ENCODE peak calls at places on chromosomes 3 and 15, in four cellular contexts. B, X, Z and U are unnamed samples.
A peak's percentile ranks its signal among the peaks of the same experiment; 100 is the strongest.

GRCh38 chr3:101195951-101196713 is 124.2 kb downstream of the IMPG2 start:
- DNase-seq in X (no peak), B (peak; percentile 7), Z (no peak), U (no peak)

GRCh38 chr15:33742807-33743206 is 225.5 kb upstream of the CHRM5 start:
- DNase-seq in Z (no peak), X (no peak), B (no peak), U (no peak)

GRCh38 chr3:60636846-60637245 is 614.4 kb downstream of the FHIT start:
- DNase-seq in Z (no peak), B (no peak), X (no peak), U (no peak)

GRCh38 chr15:69532066-69532465 is 79.4 kb downstream of the RPLP1 start:
- DNase-seq in Z (no peak), B (no peak), X (no peak), U (no peak)

GRCh38 chr3:195893516-195893915 is 14.8 kb downstream of the TNK2 start:
- DNase-seq in X (no peak), B (no peak), Z (no peak), U (no peak)

GRCh38 chr3:11238057-11238456 is 34.1 kb upstream of the ATG7 start:
- DNase-seq in X (no peak), Z (no peak), B (no peak), U (no peak)

GRCh38 chr15:49320337-49320736 is 102.7 kb upstream of the FGF7 start:
- DNase-seq in Z (no peak), B (no peak), X (no peak), U (no peak)

GRCh38 chr3:126954141-126954845 is 28.6 kb upstream of the PLXNA1 start:
- DNase-seq in B (no peak), X (no peak), Z (peak; percentile 42), U (no peak)

GRCh38 chr3:60301142-60301541 is 950.1 kb downstream of the FHIT start:
- DNase-seq in Z (no peak), X (no peak), B (no peak), U (no peak)

GRCh38 chr3:155741081-155741480 is 3.8 kb downstream of the PLCH1 start:
- DNase-seq in X (no peak), B (no peak), Z (no peak), U (no peak)

GRCh38 chr3:78978037-78978436 is 789.8 kb downstream of the ROBO1 start:
- DNase-seq in Z (no peak), X (no peak), B (no peak), U (no peak)

GRCh38 chr3:154548341-154548740 is 118.4 kb upstream of the GPR149 start:
- DNase-seq in B (no peak), Z (no peak), X (no peak), U (no peak)

GRCh38 chr3:43966126-43966525 is 275.4 kb downstream of the ABHD5 start:
- DNase-seq in X (no peak), B (no peak), Z (no peak), U (no peak)

GRCh38 chr15:88257311-88257901 is 867 bp upstream of the NTRK3 start:
- DNase-seq in X (no peak), Z (no peak), B (no peak), U (no peak)

GRCh38 chr3:170534232-170534631 is 51.6 kb downstream of the SLC7A14 start:
- DNase-seq in X (no peak), Z (no peak), B (no peak), U (no peak)

GRCh38 chr3:24315991-24316390 is 178.7 kb downstream of the THRB start:
- DNase-seq in B (no peak), X (no peak), Z (no peak), U (no peak)

GRCh38 chr15:63089260-63090043 is 32.2 kb upstream of the LACTB start:
- DNase-seq in Z (peak; percentile 89), B (no peak), X (no peak), U (no peak)

GRCh38 chr3:34312684-34313083 is 514.3 kb downstream of the PDCD6IP start:
- DNase-seq in B (no peak), Z (no peak), X (no peak), U (no peak)

GRCh38 chr15:40879609-40880008 is 5.6 kb upstream of the RHOV start:
- DNase-seq in B (no peak), Z (no peak), X (no peak), U (no peak)

GRCh38 chr3:99394831-99395733 is 243.3 kb upstream of the COL8A1 start:
- DNase-seq in X (no peak), B (no peak), Z (no peak), U (no peak)

GRCh38 chr3:53570086-53570485 is 75.7 kb downstream of the CACNA1D start:
- DNase-seq in X (no peak), Z (no peak), B (no peak), U (no peak)

GRCh38 chr3:29533992-29534391 is 253.1 kb downstream of the RBMS3 start:
- DNase-seq in X (no peak), Z (no peak), B (no peak), U (no peak)

GRCh38 chr3:131795382-131796085 is 239.3 kb downstream of the CPNE4 start:
- DNase-seq in B (peak; percentile 27), Z (no peak), X (no peak), U (no peak)

GRCh38 chr3:11480663-11481298 is 162.9 kb downstream of the VGLL4 start:
- DNase-seq in B (peak; percentile 21), X (no peak), Z (peak; percentile 89), U (no peak)

GRCh38 chr3:9727041-9727595 is 4.4 kb upstream of the BRPF1 start:
- DNase-seq in Z (no peak), X (peak; percentile 31), B (peak; percentile 17), U (no peak)
- TF ChIP-seq CTCF in Z (no peak), X (no peak), B (peak; percentile 25), U (peak; percentile 60)

DNA sequence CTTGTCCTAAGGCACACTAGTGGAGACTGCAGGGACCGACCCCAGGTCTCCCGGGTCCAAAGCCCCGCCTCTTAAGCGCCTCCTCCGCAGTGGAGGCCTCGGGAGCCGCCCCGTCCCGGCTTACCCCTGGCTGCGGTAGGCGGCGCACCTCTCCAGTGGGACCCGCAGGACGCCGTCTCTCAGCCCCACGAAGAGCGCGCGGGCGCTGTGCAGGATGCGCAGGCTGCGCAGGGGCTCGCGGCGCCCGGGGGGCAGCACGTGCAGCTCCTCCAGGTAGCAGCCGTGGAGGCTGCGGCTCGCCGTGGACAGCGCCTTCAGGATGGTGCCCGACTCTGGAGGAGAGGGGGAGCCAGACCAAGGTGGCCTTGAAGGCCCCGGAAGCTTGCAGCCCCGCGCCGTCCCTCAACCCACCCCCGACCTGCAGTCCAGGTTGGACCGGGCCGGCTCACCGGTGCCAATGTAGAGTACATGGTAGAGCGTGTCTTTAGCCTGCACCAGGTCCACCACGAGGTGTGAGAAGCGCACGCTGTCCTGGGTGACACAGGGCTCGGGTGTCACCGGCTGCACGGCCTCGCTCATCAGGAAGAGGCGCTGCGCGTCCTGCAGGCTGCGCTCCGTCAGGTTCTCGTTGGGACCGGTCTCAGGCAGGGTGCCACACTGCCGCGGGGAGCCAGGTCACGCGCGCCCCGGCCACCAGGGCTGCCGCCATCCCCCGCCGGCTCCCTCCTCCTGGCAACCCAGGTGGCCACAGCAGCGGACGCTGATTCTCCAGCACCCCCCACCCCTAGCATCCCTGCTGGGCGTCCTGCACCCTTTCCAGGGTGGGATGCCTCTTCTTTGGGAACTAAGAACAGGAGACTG is 105.5 kb downstream of the SEMA5B start:
- DNase-seq in X (peak; percentile 35), Z (peak; percentile 62), B (no peak), U (no peak)
- TF ChIP-seq CTCF in X (no peak), Z (no peak), B (peak; percentile 2), U (peak; percentile 36)

GRCh38 chr15:74892313-74892712 is 2.5 kb downstream of the MPI start:
- DNase-seq in Z (no peak), X (no peak), B (peak; percentile 47), U (no peak)
- TF ChIP-seq CTCF in Z (no peak), X (no peak), B (no peak), U (no peak)

DNA sequence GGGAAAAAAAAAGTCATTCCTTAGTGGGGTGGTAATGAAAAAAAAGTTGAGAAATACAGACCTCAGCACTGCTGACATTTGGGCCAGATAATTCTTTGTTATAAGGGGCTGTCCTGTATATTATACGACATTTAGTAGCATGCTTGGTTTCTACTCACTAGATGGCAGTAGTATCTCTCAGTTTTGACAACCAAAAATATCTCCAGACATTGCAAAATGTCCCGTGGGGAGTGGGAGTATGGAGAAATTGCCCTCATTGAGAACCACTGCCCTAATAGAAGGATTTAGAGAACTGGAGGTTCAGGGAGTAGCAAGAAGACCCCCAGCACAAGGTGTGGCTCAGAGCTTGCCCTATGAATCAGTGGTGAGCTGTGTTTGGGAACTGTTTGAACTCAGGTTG is 28.6 kb upstream of the TEX264 start:
- DNase-seq in B (no peak), Z (no peak), X (no peak), U (no peak)
- TF ChIP-seq CTCF in B (peak; percentile 8), Z (no peak), X (no peak), U (peak; percentile 57)

DNA sequence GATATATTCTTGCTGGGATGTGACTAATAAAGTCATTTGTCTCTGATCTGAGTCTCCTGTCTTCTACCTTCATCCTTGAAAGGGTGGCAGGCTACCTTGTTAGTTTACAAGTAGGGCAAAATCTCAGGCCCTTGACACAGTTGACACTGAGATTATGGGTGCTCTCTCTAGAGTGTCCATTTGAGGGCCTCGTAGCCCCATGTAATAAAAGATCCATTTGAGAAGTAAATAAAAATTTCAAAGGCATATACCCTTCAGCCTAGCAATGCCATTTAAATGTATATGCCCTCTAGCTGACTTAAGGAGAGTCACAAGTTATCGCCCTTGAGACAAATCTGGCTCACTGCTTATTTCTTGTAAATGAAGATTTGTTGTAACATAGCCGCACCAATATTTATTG is 98.6 kb downstream of the TCF12 start:
- DNase-seq in X (no peak), B (no peak), Z (no peak), U (no peak)
- TF ChIP-seq CTCF in X (no peak), B (no peak), Z (no peak), U (peak; percentile 32)

DNA sequence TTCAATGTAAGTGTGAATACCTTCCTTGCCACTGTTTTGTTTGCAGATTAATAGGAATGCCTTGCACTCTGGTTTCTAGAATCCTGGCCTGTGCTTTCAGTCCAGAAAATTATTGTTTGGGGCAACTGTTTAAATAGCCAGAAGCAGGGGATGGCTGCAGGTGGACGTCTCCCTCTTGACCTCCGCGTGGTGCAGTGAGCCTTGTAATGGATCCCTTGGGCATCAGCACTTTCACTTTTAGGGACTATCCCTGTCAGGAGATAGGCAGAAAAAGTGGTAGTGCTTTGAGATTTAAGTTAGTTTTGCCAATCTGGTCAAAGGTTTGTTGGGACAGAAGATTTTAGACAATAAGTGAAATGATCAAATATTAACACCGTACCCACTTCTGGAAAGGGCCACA is 178.6 kb upstream of the BHLHE40 start:
- DNase-seq in Z (no peak), B (no peak), X (no peak), U (no peak)
- TF ChIP-seq CTCF in Z (no peak), B (no peak), X (no peak), U (no peak)

DNA sequence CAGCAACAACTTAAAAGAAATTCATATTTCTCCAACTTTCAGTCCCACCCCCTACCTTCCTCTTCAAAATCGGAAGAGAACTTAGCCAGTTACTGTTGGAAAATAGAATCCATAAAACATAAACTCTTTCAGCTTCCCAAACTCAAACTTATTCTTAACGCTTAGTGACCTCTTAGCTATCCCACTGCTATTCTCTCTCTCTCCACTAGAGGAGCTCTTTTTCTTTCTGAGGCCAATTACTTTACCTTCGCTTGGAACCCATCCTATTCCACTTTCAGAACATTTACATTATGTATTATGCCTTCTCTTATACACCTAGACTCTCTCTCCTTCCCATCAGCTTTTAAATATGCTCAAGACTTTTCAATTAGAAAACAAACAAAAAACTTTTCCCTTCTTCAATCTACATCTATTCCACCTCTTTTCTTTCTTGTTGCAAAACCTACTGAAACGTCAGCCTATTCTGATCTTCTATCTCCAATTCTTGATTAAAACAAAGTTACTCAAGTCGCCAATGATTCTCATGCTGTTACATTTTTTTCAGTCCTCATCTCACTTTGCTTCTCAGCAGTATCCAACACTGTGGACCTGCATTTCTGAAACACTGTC is 13.4 kb upstream of the GHSR start:
- DNase-seq in Z (no peak), X (no peak), B (no peak), U (no peak)
- TF ChIP-seq CTCF in Z (peak; percentile 39), X (peak; percentile 92), B (peak; percentile 78), U (peak; percentile 87)